ENCODE peak calls at places on chromosomes 5 and 9, in six cellular contexts. J is right atrium auricular region, N is esophagus squamous epithelium, S is heart right ventricle, D is heart left ventricle, B is upper lobe of right lung. X is an unnamed sample.

GRCh38 chr9:29697011-29697410 is 2123.7 kb upstream of the C9orf72 start:
- DNase-seq in J (no peak), N (no peak), S (no peak), D (no peak), B (no peak), X (no peak)

GRCh38 chr5:95069948-95070347 is 214.9 kb downstream of the MCTP1 start:
- DNase-seq in J (no peak), N (no peak), S (no peak), D (no peak), B (no peak), X (no peak)

GRCh38 chr5:55601209-55601618 is 66.5 kb upstream of the PLPP1 start:
- DNase-seq in J (peak), N (peak), S (peak), D (peak), B (peak), X (peak)

GRCh38 chr9:111198936-111199335 is 131.1 kb downstream of the OR2K2 start:
- DNase-seq in J (no peak), N (no peak), S (no peak), D (no peak), B (no peak), X (no peak)

GRCh38 chr9:36864491-36865410 is 169.3 kb downstream of the PAX5 start:
- DNase-seq in J (no peak), N (no peak), S (no peak), D (no peak), B (peak), X (no peak)

GRCh38 chr9:126166866-126167265 is 159.8 kb upstream of the MVB12B start:
- DNase-seq in J (no peak), N (no peak), S (no peak), D (no peak), B (peak), X (no peak)

GRCh38 chr9:99490736-99491135 is 268.7 kb downstream of the SEC61B start:
- DNase-seq in J (no peak), N (no peak), S (no peak), D (no peak), B (no peak), X (no peak)

GRCh38 chr5:42583322-42583721 is 160.1 kb downstream of the GHR start:
- DNase-seq in J (no peak), N (no peak), S (peak), D (peak), B (no peak), X (no peak)

GRCh38 chr5:75037106-75037505 is 15.3 kb downstream of the GCNT4 start:
- DNase-seq in J (no peak), N (no peak), S (no peak), D (no peak), B (no peak), X (no peak)

GRCh38 chr5:2817031-2817603 is 65.6 kb upstream of the IRX2 start:
- DNase-seq in J (no peak), N (no peak), S (no peak), D (no peak), B (no peak), X (no peak)

GRCh38 chr9:96136992-96137665 is 164.8 kb downstream of the HSD17B3 start:
- DNase-seq in J (no peak), N (no peak), S (no peak), D (no peak), B (no peak), X (no peak)

GRCh38 chr5:7395432-7396168 is at the start of gene ADCY2:
- DNase-seq in J (no peak), N (no peak), S (no peak), D (no peak), B (no peak), X (no peak)

GRCh38 chr9:78973906-78974305 is 597.9 kb upstream of the TLE4 start:
- DNase-seq in J (no peak), N (no peak), S (no peak), D (no peak), B (no peak), X (no peak)

GRCh38 chr5:157743163-157744054 is at the start of gene LSM11:
- DNase-seq in J (peak), N (peak), S (peak), D (peak), B (peak), X (peak)

GRCh38 chr9:13744233-13744954 is 464.9 kb upstream of the MPDZ start:
- DNase-seq in J (no peak), N (no peak), S (no peak), D (no peak), B (no peak), X (no peak)

GRCh38 chr9:22035591-22036011 is 26.5 kb upstream of the CDKN2B start:
- DNase-seq in J (no peak), N (no peak), S (no peak), D (no peak), B (no peak), X (no peak)

GRCh38 chr9:93536167-93536566 is 40.2 kb upstream of the PHF2 start:
- DNase-seq in J (no peak), N (no peak), S (no peak), D (peak), B (no peak), X (no peak)

GRCh38 chr9:125797857-125798399 is 50.8 kb downstream of the PBX3 start:
- DNase-seq in J (no peak), N (no peak), S (no peak), D (no peak), B (no peak), X (no peak)

GRCh38 chr9:105500108-105500766 is 52.4 kb downstream of the FSD1L start:
- DNase-seq in J (no peak), N (no peak), S (no peak), D (no peak), B (no peak), X (no peak)

GRCh38 chr5:42641321-42642005 is 115.2 kb upstream of the CCDC152 start:
- DNase-seq in J (no peak), N (no peak), S (no peak), D (no peak), B (no peak), X (no peak)

GRCh38 chr5:176492431-176492830 is 44.2 kb downstream of the FAF2 start:
- DNase-seq in J (no peak), N (no peak), S (no peak), D (no peak), B (no peak), X (no peak)

GRCh38 chr5:176489077-176489476 is 40.9 kb downstream of the FAF2 start:
- DNase-seq in J (no peak), N (no peak), S (no peak), D (no peak), B (no peak), X (no peak)

GRCh38 chr5:176491056-176491646 is 43.0 kb downstream of the FAF2 start:
- DNase-seq in J (no peak), N (no peak), S (no peak), D (no peak), B (no peak), X (no peak)

GRCh38 chr5:176491901-176492300 is 43.7 kb downstream of the FAF2 start:
- DNase-seq in J (no peak), N (no peak), S (no peak), D (no peak), B (no peak), X (no peak)

GRCh38 chr5:176490291-176490690 is 42.1 kb downstream of the FAF2 start:
- DNase-seq in J (no peak), N (no peak), S (no peak), D (no peak), B (no peak), X (no peak)
- TF ChIP-seq CTCF in J (no peak), N (no peak), S (no peak), D (no peak), B (no peak), X (no peak)

DNA sequence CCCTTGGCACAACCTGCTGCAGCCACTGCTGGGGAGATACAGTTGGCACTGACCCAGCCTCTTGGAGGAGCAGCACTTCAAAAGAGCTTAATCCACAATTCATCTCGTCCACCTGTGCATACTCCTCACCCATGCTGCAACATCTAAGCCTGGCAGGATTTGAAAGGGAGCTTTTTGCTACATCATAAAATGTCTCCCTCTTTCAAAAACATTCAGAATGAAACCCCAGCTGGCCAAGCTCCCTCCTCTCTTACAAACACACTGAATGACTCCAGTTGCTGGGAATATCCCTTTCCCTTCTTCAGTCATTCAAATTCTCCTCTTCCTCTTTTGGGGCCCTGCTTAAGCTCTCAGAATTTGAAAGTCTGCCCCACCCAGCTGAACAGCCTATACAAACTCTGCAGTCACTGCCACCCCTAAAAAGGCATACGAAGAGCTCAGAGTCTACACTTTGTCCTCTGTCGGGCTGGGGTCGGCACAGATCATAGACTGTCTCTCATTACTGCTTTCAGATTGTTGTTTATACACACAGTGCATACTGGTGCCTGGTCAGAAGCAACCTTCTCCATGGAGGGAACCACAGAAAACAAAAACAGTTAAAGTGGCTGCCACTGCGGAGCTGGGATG is 8.8 kb upstream of the C5orf15 start:
- DNase-seq in J (no peak), N (no peak), S (no peak), D (no peak), B (no peak), X (no peak)
- H3K27ac ChIP-seq in J (peak), N (no peak), S (no peak), D (peak), B (no peak), X (no peak)

GRCh38 chr5:33769968-33770367 is 121.8 kb downstream of the ADAMTS12 start:
- DNase-seq in J (no peak), N (no peak), S (no peak), D (no peak), B (no peak), X (no peak)
- TF ChIP-seq CTCF in J (no peak), N (no peak), S (no peak), D (no peak), B (no peak), X (no peak)

GRCh38 chr9:132160802-132161742 is 786 bp upstream of the NTNG2 start:
- DNase-seq in J (no peak), N (no peak), S (no peak), D (peak), B (no peak), X (no peak)
- H3K27ac ChIP-seq in J (peak), N (no peak), S (no peak), D (no peak), B (no peak), X (no peak)

GRCh38 chr9:20191239-20191840 is 402.5 kb upstream of the SLC24A2 start:
- DNase-seq in J (no peak), N (no peak), S (no peak), D (no peak), B (no peak), X (no peak)
- TF ChIP-seq CTCF in J (no peak), N (no peak), S (no peak), D (no peak), B (no peak), X (no peak)

GRCh38 chr5:68086857-68087256 is 128.7 kb upstream of the PIK3R1 start:
- DNase-seq in J (no peak), N (no peak), S (peak), D (peak), B (no peak), X (no peak)

GRCh38 chr5:68093455-68094159 is 121.9 kb upstream of the PIK3R1 start:
- DNase-seq in J (no peak), N (no peak), S (no peak), D (no peak), B (no peak), X (no peak)

GRCh38 chr5:68088302-68088701 is 127.3 kb upstream of the PIK3R1 start:
- DNase-seq in J (no peak), N (no peak), S (no peak), D (no peak), B (no peak), X (no peak)

GRCh38 chr5:68086443-68086842 is 129.1 kb upstream of the PIK3R1 start:
- DNase-seq in J (no peak), N (no peak), S (no peak), D (no peak), B (no peak), X (no peak)

DNA sequence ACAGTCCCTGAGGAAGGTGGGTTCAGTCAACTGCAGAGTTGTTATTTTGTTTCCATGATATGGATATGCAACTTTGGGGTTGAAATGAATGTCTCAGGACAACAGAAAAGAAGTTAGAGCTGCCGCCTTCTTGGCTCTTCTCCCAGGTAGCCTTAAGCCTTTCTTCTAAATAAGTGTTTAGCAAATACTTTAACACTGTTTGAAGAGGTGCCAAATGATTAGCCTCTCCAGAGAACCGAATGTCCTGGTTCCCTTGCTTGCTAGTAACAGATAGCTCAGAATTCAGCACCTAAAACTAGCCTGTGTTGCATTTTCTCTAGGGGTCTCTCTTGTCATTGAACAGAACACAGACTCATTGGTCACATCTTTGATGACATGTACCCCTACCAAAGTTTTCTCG is 127.7 kb upstream of the PIK3R1 start:
- DNase-seq in J (no peak), N (no peak), S (no peak), D (no peak), B (no peak), X (no peak)
- H3K27ac ChIP-seq in J (no peak), N (no peak), S (no peak), D (no peak), B (no peak), X (no peak)

GRCh38 chr9:33170464-33171156 is 3.5 kb upstream of the B4GALT1 start:
- DNase-seq in J (peak), N (no peak), S (peak), D (peak), B (peak), X (peak)
- TF ChIP-seq CTCF in J (peak), N (peak), S (peak), D (peak), B (peak), X (no peak)

GRCh38 chr5:143214890-143215289 is 188.6 kb downstream of the NR3C1 start:
- DNase-seq in J (no peak), N (no peak), S (no peak), D (no peak), B (no peak), X (no peak)
- H3K27ac ChIP-seq in J (no peak), N (no peak), S (no peak), D (no peak), B (no peak), X (no peak)